ENCODE peak calls at places on chromosomes 12 and 14, in six cellular contexts. N, V, O, A, M and X are unnamed samples.

GRCh38 chr12:76010732-76011458 is 20.7 kb downstream of the PHLDA1 start:
- DNase-seq in V (peak), A (no peak), O (no peak), N (no peak), M (no peak), X (no peak)

GRCh38 chr12:5654019-5654418 is 222.1 kb downstream of the NTF3 start:
- DNase-seq in A (no peak), O (no peak), N (no peak), M (no peak), V (no peak), X (no peak)

GRCh38 chr12:29782285-29782820 is 1.4 kb downstream of the TMTC1 start:
- DNase-seq in O (no peak), M (peak), V (peak), A (no peak), N (peak), X (no peak)

GRCh38 chr12:40942326-40942725 is 245.8 kb upstream of the PDZRN4 start:
- DNase-seq in V (peak), A (no peak), O (no peak), N (no peak), M (no peak), X (no peak)

GRCh38 chr12:63978519-63978918 is 134.0 kb downstream of the SRGAP1 start:
- DNase-seq in A (no peak), O (no peak), N (no peak), M (no peak), V (peak), X (no peak)

GRCh38 chr12:130650131-130650530 is 66.0 kb downstream of the RIMBP2 start:
- DNase-seq in N (no peak), A (no peak), V (no peak), M (no peak), O (no peak), X (no peak)

GRCh38 chr12:12221560-12221959 is 45.3 kb downstream of the LRP6 start:
- DNase-seq in A (no peak), O (no peak), M (no peak), V (no peak), N (no peak), X (peak)

GRCh38 chr12:116484807-116485206 is 74.4 kb upstream of the MAP1LC3B2 start:
- DNase-seq in V (no peak), M (no peak), O (no peak), A (no peak), N (peak), X (no peak)

DNA sequence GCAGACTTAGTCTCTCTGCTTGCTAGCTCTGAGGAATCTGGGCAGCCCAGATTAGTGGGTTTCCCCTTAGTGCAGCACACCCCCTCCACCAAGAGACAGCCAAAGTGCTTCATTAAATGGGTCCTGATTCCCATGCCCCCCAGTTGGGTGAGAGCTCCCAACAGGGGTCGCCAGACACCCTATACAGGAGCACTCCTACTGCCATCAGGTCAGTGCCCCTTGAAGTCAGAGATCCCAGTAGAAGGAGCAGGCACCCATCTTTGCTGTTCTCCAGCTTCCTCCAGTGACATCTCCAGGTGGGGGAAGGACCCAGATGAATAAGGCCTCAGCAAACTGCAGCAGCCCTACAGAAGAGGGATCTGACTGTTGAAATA is 36.7 kb upstream of the C14orf132 start:
- DNase-seq in O (no peak), V (no peak), A (no peak), M (no peak), N (no peak), X (no peak)
- TF ChIP-seq CTCF in O (no peak), V (no peak), A (no peak), M (no peak), N (no peak), X (no peak)

DNA sequence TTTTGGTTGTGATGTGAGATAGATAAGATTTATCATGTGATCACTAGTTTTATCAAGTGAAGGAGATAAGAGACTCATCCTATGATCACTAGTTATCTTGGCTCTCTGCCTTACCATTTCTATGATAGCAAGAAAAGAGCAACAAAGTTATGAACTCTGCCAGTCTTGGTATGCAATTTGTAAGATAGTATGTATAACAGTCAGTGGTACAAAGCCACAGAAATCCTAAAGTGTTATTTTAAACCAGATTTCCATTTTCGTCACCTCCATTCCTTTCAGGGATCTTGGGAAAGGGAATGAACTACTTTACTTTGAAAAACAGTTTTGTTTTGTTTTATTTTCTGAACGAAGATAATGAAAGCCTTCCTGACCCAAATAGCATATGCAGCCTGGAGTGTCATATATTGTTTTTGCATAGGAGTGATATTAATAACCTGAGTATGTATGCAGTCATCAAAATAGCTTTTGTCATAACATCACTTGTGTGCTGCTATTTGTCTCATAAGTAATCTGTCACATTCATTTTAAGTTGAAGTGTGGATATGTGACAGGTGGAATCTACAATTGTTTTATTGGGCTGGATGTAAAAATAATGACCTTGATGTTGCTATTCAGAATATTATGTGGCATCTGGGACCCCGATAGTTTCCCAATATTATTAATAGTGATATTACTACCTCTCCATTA is 35.0 kb downstream of the FLRT2 start:
- DNase-seq in M (no peak), N (no peak), V (no peak), A (no peak), O (no peak), X (no peak)
- TF ChIP-seq CTCF in M (no peak), N (no peak), V (no peak), A (no peak), O (no peak), X (no peak)

GRCh38 chr14:77053046-77053841 is 24.7 kb upstream of the IRF2BPL start:
- DNase-seq in M (peak), V (peak), A (peak), N (peak), O (peak), X (no peak)
- TF ChIP-seq CTCF in M (peak), V (peak), A (peak), N (peak), O (peak), X (peak)

DNA sequence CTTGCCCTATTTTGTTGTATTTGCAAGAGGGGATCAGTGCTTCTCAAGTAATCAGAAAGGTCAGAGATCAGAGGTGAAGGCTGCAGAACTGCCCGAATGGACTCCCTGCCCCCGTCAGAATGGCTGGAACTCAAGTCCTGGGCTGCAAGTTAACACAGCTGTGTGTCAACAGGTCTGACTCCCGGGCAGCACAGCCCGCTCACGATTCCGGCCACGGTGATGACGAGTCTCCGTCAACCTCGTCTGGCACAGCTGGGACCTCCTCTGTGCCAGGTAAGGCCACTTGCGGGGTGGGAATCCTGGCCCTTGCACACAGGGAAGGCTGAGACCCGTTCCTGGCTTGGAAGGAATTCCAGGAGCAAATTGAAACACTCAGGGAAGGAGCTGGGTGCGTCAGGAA is 13.4 kb downstream of the DCAF4 start:
- DNase-seq in A (no peak), V (no peak), O (no peak), M (no peak), N (no peak), X (no peak)
- TF ChIP-seq CTCF in A (no peak), V (no peak), O (no peak), M (no peak), N (no peak), X (no peak)

DNA sequence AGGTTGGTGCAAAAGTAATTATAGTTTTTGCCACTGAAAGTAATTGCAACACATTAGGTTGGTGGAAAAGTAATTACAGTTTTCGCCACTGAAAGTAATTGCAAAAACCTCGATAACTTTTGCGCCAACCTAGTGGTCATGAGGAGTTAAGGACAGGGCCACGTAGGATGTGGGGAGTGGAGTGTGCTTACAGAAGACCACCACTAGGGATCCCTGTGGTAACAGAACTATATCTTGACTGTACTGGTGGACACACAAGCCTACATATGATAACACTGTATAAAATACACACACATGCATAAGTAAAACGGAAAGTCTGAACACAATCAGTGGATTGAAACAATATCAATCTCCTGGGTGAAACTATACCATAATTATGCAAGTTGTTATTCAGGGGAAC is 187.4 kb upstream of the ABCD2 start:
- DNase-seq in O (no peak), V (no peak), M (no peak), A (no peak), N (no peak), X (no peak)
- TF ChIP-seq CTCF in O (no peak), V (peak), M (no peak), A (no peak), N (no peak), X (peak)

DNA sequence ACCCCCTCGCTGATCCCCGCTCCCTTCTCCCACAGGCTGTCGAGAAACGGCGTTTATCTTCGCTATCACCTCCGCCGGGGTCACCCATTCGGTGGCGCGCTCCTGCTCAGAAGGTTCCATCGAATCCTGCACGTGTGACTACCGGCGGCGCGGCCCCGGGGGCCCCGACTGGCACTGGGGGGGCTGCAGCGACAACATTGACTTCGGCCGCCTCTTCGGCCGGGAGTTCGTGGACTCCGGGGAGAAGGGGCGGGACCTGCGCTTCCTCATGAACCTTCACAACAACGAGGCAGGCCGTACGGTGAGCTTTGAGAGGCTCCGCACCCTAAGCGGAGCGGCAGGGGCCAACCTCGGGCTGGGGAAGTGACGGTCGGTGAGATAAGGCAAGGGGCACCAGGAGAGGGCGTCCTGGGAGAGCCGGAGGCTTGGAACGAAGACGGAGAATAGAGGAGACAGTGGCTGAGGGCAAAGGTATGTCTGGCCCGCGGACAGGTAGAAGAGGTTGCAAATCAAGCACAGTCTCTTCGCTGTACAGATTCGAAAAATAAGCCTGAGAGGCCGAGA is 2.3 kb downstream of the WNT1 start:
- DNase-seq in O (no peak), M (no peak), A (peak), N (no peak), V (no peak), X (no peak)
- TF ChIP-seq CTCF in O (no peak), M (no peak), A (no peak), N (no peak), V (peak), X (peak)

GRCh38 chr14:76181546-76181945 is 29.8 kb downstream of the GPATCH2L start:
- DNase-seq in A (no peak), V (no peak), M (no peak), O (no peak), N (no peak), X (no peak)
- TF ChIP-seq CTCF in A (no peak), V (peak), M (no peak), O (no peak), N (no peak), X (peak)

GRCh38 chr14:53151867-53152626 is 1.1 kb downstream of the DDHD1 start:
- DNase-seq in N (peak), V (peak), M (peak), A (peak), O (peak), X (peak)
- TF ChIP-seq CTCF in N (no peak), V (no peak), M (no peak), A (no peak), O (no peak), X (no peak)

GRCh38 chr12:7061138-7061537 is 620 bp downstream of the C1S start:
- DNase-seq in V (no peak), M (no peak), A (no peak), O (no peak), N (no peak), X (no peak)
- TF ChIP-seq CTCF in V (no peak), M (no peak), A (no peak), O (no peak), N (no peak), X (no peak)